ENCODE peak calls at places on chromosomes 13 and 19, in ten cellular contexts. P, Z, L, R, J, H, B, G, O and I are unnamed samples.

GRCh38 chr19:2097330-2098327 is 914 bp downstream of the IZUMO4 start:
- DNase-seq in P (no peak), Z (peak), L (no peak), R (no peak), J (no peak), H (peak), B (no peak), G (no peak), O (no peak), I (no peak)

GRCh38 chr19:50492303-50493052 is 15.8 kb upstream of the GARIN5A start:
- DNase-seq in P (peak), Z (no peak), L (no peak), R (peak), J (no peak), H (peak), B (no peak), G (no peak), O (no peak), I (no peak)

GRCh38 chr19:43623889-43624670 is 4.7 kb upstream of the ZNF428 start:
- DNase-seq in P (no peak), Z (no peak), L (no peak), R (no peak), J (peak), H (no peak), B (no peak), G (no peak), O (no peak), I (no peak)

GRCh38 chr13:58300974-58301681 is 669.6 kb downstream of the PCDH17 start:
- DNase-seq in P (no peak), Z (no peak), L (no peak), R (no peak), J (no peak), H (no peak), B (no peak), G (no peak), O (no peak), I (no peak)

GRCh38 chr19:1864480-1865171 is 1.2 kb upstream of the KLF16 start:
- DNase-seq in P (peak), Z (no peak), L (no peak), R (peak), J (no peak), H (peak), B (peak), G (peak), O (no peak), I (peak)

GRCh38 chr19:55166530-55167268 is at the start of gene DNAAF3:
- DNase-seq in P (peak), Z (peak), L (peak), R (peak), J (peak), H (peak), B (peak), G (peak), O (peak), I (peak)

GRCh38 chr19:56838930-56839664 is 1.4 kb downstream of the PEG3 start:
- DNase-seq in P (no peak), Z (peak), L (peak), R (peak), J (peak), H (peak), B (peak), G (peak), O (peak), I (peak)

GRCh38 chr13:95898256-95898655 is 154.9 kb downstream of the UGGT2 start:
- DNase-seq in P (no peak), Z (no peak), L (no peak), R (no peak), J (no peak), H (no peak), B (no peak), G (no peak), O (no peak), I (no peak)

GRCh38 chr19:29370276-29370675 is 155.5 kb upstream of the VSTM2B start:
- DNase-seq in P (no peak), Z (no peak), L (peak), R (no peak), J (no peak), H (no peak), B (no peak), G (no peak), O (no peak), I (no peak)

GRCh38 chr13:109749365-109749764 is 37.0 kb downstream of the IRS2 start:
- DNase-seq in P (no peak), Z (no peak), L (no peak), R (no peak), J (no peak), H (no peak), B (no peak), G (no peak), O (no peak), I (no peak)

GRCh38 chr13:59643239-59643865 is 520.4 kb downstream of the DIAPH3 start:
- DNase-seq in P (no peak), Z (no peak), L (no peak), R (no peak), J (no peak), H (no peak), B (no peak), G (no peak), O (no peak), I (no peak)

GRCh38 chr13:109336730-109337129 is 449.7 kb downstream of the IRS2 start:
- DNase-seq in P (no peak), Z (no peak), L (no peak), R (peak), J (peak), H (no peak), B (peak), G (no peak), O (no peak), I (no peak)

GRCh38 chr19:54337858-54338230 is 1.1 kb downstream of the LILRA4 start:
- DNase-seq in P (no peak), Z (no peak), L (no peak), R (no peak), J (no peak), H (no peak), B (no peak), G (no peak), O (no peak), I (no peak)

GRCh38 chr13:34346626-34347025 is 528.7 kb downstream of the RFC3 start:
- DNase-seq in P (no peak), Z (no peak), L (no peak), R (no peak), J (no peak), H (no peak), B (no peak), G (no peak), O (no peak), I (no peak)

GRCh38 chr13:79442706-79443105 is 36.7 kb upstream of the RBM26 start:
- DNase-seq in P (no peak), Z (no peak), L (no peak), R (no peak), J (no peak), H (no peak), B (no peak), G (no peak), O (no peak), I (no peak)

GRCh38 chr13:86729206-86729605 is 930.0 kb upstream of the SLITRK6 start:
- DNase-seq in P (no peak), Z (no peak), L (no peak), R (no peak), J (no peak), H (no peak), B (peak), G (no peak), O (no peak), I (no peak)

GRCh38 chr13:60756306-60756705 is 359.3 kb downstream of the TDRD3 start:
- DNase-seq in P (no peak), Z (no peak), L (no peak), R (peak), J (no peak), H (no peak), B (no peak), G (no peak), O (no peak), I (no peak)

GRCh38 chr19:58317481-58318072 is 9.2 kb upstream of the ZSCAN22 start:
- DNase-seq in P (peak), Z (no peak), L (no peak), R (peak), J (peak), H (no peak), B (peak), G (no peak), O (no peak), I (no peak)

GRCh38 chr19:43760941-43761340 is 6.2 kb upstream of the SMG9 start:
- DNase-seq in P (no peak), Z (no peak), L (no peak), R (no peak), J (no peak), H (no peak), B (no peak), G (no peak), O (no peak), I (no peak)

GRCh38 chr13:24168392-24168750 is 7.9 kb downstream of the SPATA13 start:
- DNase-seq in P (no peak), Z (no peak), L (no peak), R (no peak), J (no peak), H (no peak), B (no peak), G (no peak), O (no peak), I (no peak)

GRCh38 chr13:41284512-41285288 is 21.3 kb upstream of the MTRF1 start:
- DNase-seq in P (peak), Z (no peak), L (no peak), R (peak), J (peak), H (no peak), B (peak), G (no peak), O (no peak), I (no peak)

GRCh38 chr19:46579286-46579944 is 21.7 kb upstream of the CALM3 start:
- DNase-seq in P (no peak), Z (no peak), L (no peak), R (peak), J (no peak), H (no peak), B (no peak), G (no peak), O (no peak), I (no peak)

GRCh38 chr19:40154121-40154680 is 37.0 kb upstream of the MAP3K10 start:
- DNase-seq in P (no peak), Z (no peak), L (no peak), R (no peak), J (no peak), H (peak), B (no peak), G (peak), O (no peak), I (no peak)

GRCh38 chr19:8578642-8579265 is 1.5 kb upstream of the MYO1F start:
- DNase-seq in P (peak), Z (peak), L (peak), R (peak), J (peak), H (peak), B (peak), G (no peak), O (peak), I (peak)

GRCh38 chr19:33434090-33434885 is 60.8 kb downstream of the CEBPG start:
- DNase-seq in P (no peak), Z (no peak), L (no peak), R (no peak), J (no peak), H (peak), B (no peak), G (peak), O (no peak), I (peak)

GRCh38 chr13:28755546-28755870 is 36.7 kb upstream of the SLC46A3 start:
- DNase-seq in P (no peak), Z (no peak), L (no peak), R (no peak), J (peak), H (no peak), B (no peak), G (no peak), O (no peak), I (no peak)

GRCh38 chr13:52845766-52846566 is 2.5 kb downstream of the PCDH8 start:
- DNase-seq in P (no peak), Z (no peak), L (no peak), R (no peak), J (no peak), H (peak), B (peak), G (peak), O (no peak), I (no peak)

GRCh38 chr13:68428292-68428691 is 1198.2 kb upstream of the PCDH9 start:
- DNase-seq in P (no peak), Z (no peak), L (no peak), R (peak), J (no peak), H (no peak), B (no peak), G (no peak), O (no peak), I (no peak)

GRCh38 chr19:13427273-13428051 is 78.8 kb downstream of the CACNA1A start:
- DNase-seq in P (no peak), Z (no peak), L (no peak), R (no peak), J (no peak), H (no peak), B (no peak), G (no peak), O (no peak), I (no peak)

GRCh38 chr19:13429563-13429962 is 76.7 kb downstream of the CACNA1A start:
- DNase-seq in P (no peak), Z (no peak), L (no peak), R (peak), J (no peak), H (no peak), B (no peak), G (no peak), O (no peak), I (no peak)

GRCh38 chr19:13425151-13425550 is 81.1 kb downstream of the CACNA1A start:
- DNase-seq in P (no peak), Z (no peak), L (no peak), R (peak), J (no peak), H (no peak), B (no peak), G (no peak), O (no peak), I (no peak)

GRCh38 chr19:13430790-13431582 is 75.3 kb downstream of the CACNA1A start:
- DNase-seq in P (peak), Z (no peak), L (no peak), R (peak), J (peak), H (no peak), B (peak), G (peak), O (no peak), I (peak)

DNA sequence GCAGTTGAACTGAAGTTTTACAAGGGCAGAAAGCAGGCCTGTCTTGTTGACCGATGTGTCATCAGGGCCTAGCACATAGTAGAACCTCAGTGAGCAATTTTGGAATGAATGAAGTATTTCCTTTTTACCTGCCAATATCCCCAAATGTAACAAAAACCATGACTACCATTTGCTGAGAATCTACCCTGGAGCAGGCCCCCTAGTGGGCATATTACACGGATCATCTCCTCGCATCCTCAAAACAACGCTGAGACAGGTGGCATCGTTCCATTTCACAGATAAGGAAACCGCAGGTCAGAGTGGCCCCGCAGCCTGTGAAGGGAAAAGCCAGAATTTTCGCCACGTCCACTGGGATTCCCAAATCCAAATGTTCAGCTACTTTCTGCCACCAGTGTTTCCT is 77.9 kb downstream of the CACNA1A start:
- DNase-seq in P (peak), Z (no peak), L (no peak), R (peak), J (peak), H (no peak), B (peak), G (no peak), O (no peak), I (no peak)
- TF ChIP-seq CTCF in P (peak), Z (no peak), L (no peak), R (peak), J (peak), H (no peak), B (peak), G (peak), O (no peak), I (peak)

DNA sequence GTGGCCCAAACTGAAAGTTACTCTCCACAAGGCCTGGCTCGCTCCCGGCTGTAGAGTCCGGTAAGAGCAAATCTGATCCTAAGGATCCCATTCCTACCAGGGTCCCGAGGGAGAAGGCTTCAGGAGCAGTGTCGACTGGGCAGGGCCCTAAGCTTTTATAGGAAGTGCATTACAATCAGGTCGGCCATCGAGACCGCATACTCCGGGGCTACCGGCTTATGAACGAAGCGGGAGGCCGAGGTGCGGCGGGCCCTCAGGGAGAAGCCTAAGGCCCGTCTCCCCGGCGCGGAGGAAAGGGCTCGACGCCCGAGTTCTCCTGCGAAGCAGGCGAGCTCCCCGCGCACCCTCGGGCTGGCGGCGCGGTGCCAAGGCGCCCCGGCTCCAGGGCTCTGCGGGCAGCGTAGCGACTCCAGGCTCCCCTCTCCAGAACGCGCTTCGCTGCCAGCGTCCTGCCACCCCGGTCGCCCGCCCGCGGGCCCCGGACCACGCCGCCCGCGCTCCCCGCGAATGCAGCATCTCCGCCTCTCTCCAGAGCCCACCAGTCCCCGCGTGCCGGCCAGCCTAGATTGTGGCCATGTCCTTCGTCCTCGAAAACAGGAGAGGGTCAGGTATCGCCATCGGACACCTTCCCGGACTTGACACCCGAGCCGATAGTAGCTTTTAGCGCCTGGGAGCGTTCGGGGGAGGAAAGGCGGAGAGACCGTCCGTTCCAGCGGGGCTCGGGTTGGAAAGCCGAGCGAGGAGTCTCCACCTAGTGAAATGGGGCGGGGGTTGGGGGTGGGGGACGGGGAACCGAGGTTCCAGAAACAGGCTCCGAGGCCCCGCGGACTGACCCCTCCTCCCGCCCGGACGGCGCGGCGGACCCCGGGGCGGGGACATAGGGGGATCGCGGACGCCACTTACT is 1.3 kb downstream of the EFNB2 start:
- DNase-seq in P (peak), Z (peak), L (no peak), R (peak), J (peak), H (peak), B (peak), G (peak), O (no peak), I (no peak)
- TF ChIP-seq CTCF in P (no peak), Z (no peak), L (no peak), R (no peak), J (peak), H (no peak), B (no peak), G (no peak), O (no peak), I (no peak)

GRCh38 chr13:44759222-44759721 is 183.1 kb upstream of the TSC22D1 start:
- DNase-seq in P (no peak), Z (no peak), L (no peak), R (no peak), J (no peak), H (no peak), B (no peak), G (no peak), O (no peak), I (no peak)
- TF ChIP-seq CTCF in P (no peak), Z (no peak), L (no peak), R (no peak), J (no peak), H (no peak), B (no peak), G (no peak), O (no peak), I (no peak)

DNA sequence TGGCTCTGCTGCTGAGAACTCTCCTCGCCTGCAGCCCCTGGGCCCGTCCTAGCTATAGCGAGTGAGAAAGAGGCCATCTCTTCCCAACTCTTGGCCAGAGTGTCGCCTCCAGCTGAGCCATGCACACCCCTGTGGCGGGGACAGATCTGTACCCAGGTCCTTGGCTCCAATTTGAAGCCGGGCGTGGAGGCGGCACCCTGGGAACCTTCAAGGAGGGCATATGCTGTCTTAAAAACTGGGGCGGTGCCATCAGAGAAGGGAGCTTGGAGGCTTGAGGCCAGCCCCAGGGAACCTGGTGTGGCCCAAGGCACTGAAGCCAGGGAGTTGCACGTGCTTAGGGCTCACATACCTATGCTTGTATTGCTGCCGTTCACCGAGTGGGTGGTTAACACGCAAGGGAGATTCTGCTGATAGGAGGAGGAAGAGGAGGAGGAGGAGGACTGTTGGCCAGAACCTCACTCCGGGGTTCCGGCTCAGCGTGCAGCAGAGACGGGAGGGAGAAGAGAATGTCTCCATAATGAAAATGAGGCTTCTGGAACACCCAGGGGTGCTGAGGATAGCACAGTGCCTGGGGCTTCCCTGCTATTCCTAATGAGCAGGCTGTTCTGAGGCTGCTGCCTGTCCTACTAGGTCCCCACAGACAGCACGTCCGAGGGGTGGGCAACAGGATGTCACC is 40.7 kb downstream of the COMP start:
- DNase-seq in P (no peak), Z (no peak), L (no peak), R (no peak), J (no peak), H (no peak), B (no peak), G (no peak), O (no peak), I (no peak)
- TF ChIP-seq CTCF in P (no peak), Z (no peak), L (no peak), R (no peak), J (no peak), H (no peak), B (no peak), G (no peak), O (no peak), I (no peak)

GRCh38 chr19:42242512-42243409 is at the start of gene GSK3A:
- DNase-seq in P (peak), Z (peak), L (peak), R (peak), J (peak), H (peak), B (peak), G (peak), O (peak), I (peak)

GRCh38 chr19:42246869-42247630 is 4.6 kb upstream of the GSK3A start:
- DNase-seq in P (no peak), Z (peak), L (peak), R (no peak), J (no peak), H (no peak), B (no peak), G (no peak), O (no peak), I (no peak)

GRCh38 chr19:42246143-42246868 is 3.9 kb upstream of the GSK3A start:
- DNase-seq in P (peak), Z (peak), L (peak), R (peak), J (peak), H (peak), B (peak), G (peak), O (peak), I (no peak)

GRCh38 chr19:42242071-42242511 is 311 bp downstream of the GSK3A start:
- DNase-seq in P (peak), Z (peak), L (peak), R (no peak), J (no peak), H (no peak), B (no peak), G (no peak), O (no peak), I (no peak)

GRCh38 chr19:42244452-42245220 is 2.2 kb upstream of the GSK3A start:
- DNase-seq in P (peak), Z (peak), L (peak), R (peak), J (peak), H (peak), B (peak), G (peak), O (peak), I (peak)
- TF ChIP-seq CTCF in P (peak), Z (peak), L (no peak), R (peak), J (peak), H (peak), B (peak), G (peak), O (peak), I (peak)

DNA sequence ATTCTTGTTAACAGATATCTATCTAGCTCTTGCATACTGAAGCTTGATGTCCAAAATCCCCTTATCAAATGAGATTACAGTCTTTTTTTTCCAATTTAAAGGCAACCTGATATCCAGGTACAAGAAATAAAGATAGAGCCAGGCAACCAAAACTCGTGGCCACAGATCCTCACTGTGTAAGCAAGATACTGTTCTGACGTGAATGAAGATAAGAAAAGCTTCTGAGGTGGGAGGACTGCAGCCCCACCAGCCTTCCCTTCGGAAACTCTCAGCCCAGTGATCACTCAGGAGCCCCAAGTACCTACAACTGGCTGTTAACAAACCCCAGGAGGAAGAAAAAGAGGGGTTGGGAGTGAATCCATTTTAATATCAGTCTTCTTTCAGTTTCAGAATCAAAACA is 191.6 kb downstream of the EFNB2 start:
- DNase-seq in P (no peak), Z (no peak), L (no peak), R (no peak), J (peak), H (no peak), B (no peak), G (no peak), O (no peak), I (no peak)
- TF ChIP-seq CTCF in P (no peak), Z (no peak), L (no peak), R (no peak), J (no peak), H (no peak), B (no peak), G (no peak), O (no peak), I (no peak)